ENCODE peak calls at places on chromosomes 13 and 19, in six cellular contexts. W is mucosa of descending colon, F is heart left ventricle, H is GM18507, U is T1000, S is anterior cingulate cortex. D is an unnamed sample.

GRCh38 chr13:48590141-48590863 is 57.4 kb upstream of the RCBTB2 start:
- DNase-seq in H (no peak), U (no peak), W (no peak), F (no peak), S (no peak), D (no peak)

GRCh38 chr19:7986321-7987083 is 18.9 kb downstream of the ELAVL1 start:
- DNase-seq in U (peak), S (no peak), H (no peak), F (no peak), W (no peak), D (peak)

GRCh38 chr13:73751290-73751689 is 382.9 kb downstream of the KLF12 start:
- DNase-seq in F (no peak), W (no peak), H (no peak), S (no peak), U (no peak), D (no peak)

GRCh38 chr19:12932392-12933286 is 872 bp downstream of the FARSA start:
- DNase-seq in U (no peak), F (no peak), S (no peak), H (no peak), W (no peak), D (no peak)

GRCh38 chr19:16139752-16140151 is 3.7 kb upstream of the HSH2D start:
- DNase-seq in W (no peak), F (no peak), U (no peak), H (no peak), S (no peak), D (no peak)

GRCh38 chr13:89755729-89756492 is 1591.6 kb upstream of the MIR17HG start:
- DNase-seq in S (no peak), W (no peak), H (no peak), U (no peak), F (no peak), D (no peak)

GRCh38 chr19:49915271-49915670 is 13.7 kb upstream of the ATF5 start:
- DNase-seq in W (no peak), S (no peak), F (no peak), U (no peak), H (no peak), D (no peak)

GRCh38 chr13:25571237-25571636 is 199.5 kb downstream of the ATP8A2 start:
- DNase-seq in F (no peak), S (no peak), H (no peak), U (no peak), W (no peak), D (no peak)

GRCh38 chr13:39600766-39601165 is 2.2 kb downstream of the LHFPL6 start:
- DNase-seq in U (no peak), S (no peak), W (no peak), H (no peak), F (peak), D (no peak)

GRCh38 chr13:91154553-91154952 is 192.9 kb upstream of the MIR17HG start:
- DNase-seq in F (no peak), U (no peak), S (no peak), W (no peak), H (no peak), D (no peak)

GRCh38 chr13:114319441-114319871 is 5.2 kb downstream of the CHAMP1 start:
- DNase-seq in S (no peak), H (no peak), F (no peak), W (no peak), U (peak), D (peak)

GRCh38 chr19:45130888-45131615 is 29.7 kb downstream of the NKPD1 start:
- DNase-seq in U (no peak), S (peak), F (no peak), H (no peak), W (peak), D (no peak)

GRCh38 chr13:31282741-31283455 is 83.1 kb downstream of the B3GLCT start:
- DNase-seq in H (no peak), F (no peak), S (no peak), W (no peak), U (no peak), D (no peak)

GRCh38 chr13:29140277-29140676 is 320.1 kb downstream of the MTUS2 start:
- DNase-seq in H (no peak), U (no peak), S (no peak), F (peak), W (no peak), D (no peak)

GRCh38 chr13:83121904-83122303 is 760.4 kb downstream of the SLITRK1 start:
- DNase-seq in S (no peak), W (no peak), U (no peak), H (no peak), F (no peak), D (no peak)

GRCh38 chr19:29861575-29861974 is 49.8 kb downstream of the CCNE1 start:
- DNase-seq in W (no peak), U (no peak), F (no peak), S (no peak), H (no peak), D (no peak)

GRCh38 chr13:113653264-113654174 is 4.5 kb downstream of the ATP4B start:
- DNase-seq in F (peak), U (no peak), H (no peak), W (peak), S (no peak), D (no peak)

GRCh38 chr13:36275190-36276002 is 22.2 kb downstream of the CCDC169 start:
- DNase-seq in S (no peak), U (no peak), W (no peak), H (no peak), F (no peak), D (peak)

GRCh38 chr13:100508391-100508790 is 80.2 kb downstream of the GGACT start:
- DNase-seq in H (no peak), U (no peak), W (no peak), S (no peak), F (no peak), D (no peak)

GRCh38 chr19:14146789-14147216 is 10.4 kb upstream of the ASF1B start:
- DNase-seq in S (no peak), F (no peak), H (no peak), W (no peak), U (no peak), D (peak)

GRCh38 chr19:50835103-50835784 is 1.9 kb upstream of the KLK15 start:
- DNase-seq in H (no peak), W (peak), S (no peak), U (no peak), F (no peak), D (no peak)

GRCh38 chr19:40921005-40921897 is 39.2 kb upstream of the CYP2A7 start:
- DNase-seq in U (peak), W (peak), H (no peak), F (no peak), S (no peak), D (no peak)

GRCh38 chr19:10292789-10293636 is 3.3 kb downstream of the ICAM5 start:
- DNase-seq in F (no peak), U (no peak), H (no peak), W (peak), S (no peak), D (no peak)

GRCh38 chr19:38394488-38394887 is 6.0 kb downstream of the SPRED3 start:
- DNase-seq in H (no peak), W (peak), F (no peak), U (no peak), S (no peak), D (no peak)

GRCh38 chr13:27171244-27171829 is at the start of gene USP12:
- DNase-seq in H (no peak), W (peak), S (peak), F (no peak), U (peak), D (peak)

GRCh38 chr13:46639033-46639981 is 86.3 kb downstream of the LRCH1 start:
- DNase-seq in U (no peak), S (no peak), H (peak), W (no peak), F (no peak), D (no peak)

GRCh38 chr19:13206581-13206980 is 56.4 kb downstream of the IER2 start:
- DNase-seq in H (no peak), U (no peak), S (no peak), F (no peak), W (no peak), D (no peak)

GRCh38 chr13:90710355-90710754 is 637.1 kb upstream of the MIR17HG start:
- DNase-seq in S (no peak), U (no peak), H (no peak), F (no peak), W (no peak), D (no peak)

GRCh38 chr19:8585894-8586750 is 8.9 kb upstream of the MYO1F start:
- DNase-seq in S (no peak), F (no peak), U (no peak), H (no peak), W (peak), D (no peak)

GRCh38 chr19:46021531-46022041 is 1.3 kb downstream of the PGLYRP1 start:
- DNase-seq in H (no peak), U (no peak), F (no peak), S (no peak), W (peak), D (no peak)

GRCh38 chr13:87042946-87043345 is 628.2 kb upstream of the SLITRK5 start:
- DNase-seq in S (no peak), F (no peak), W (no peak), H (no peak), U (no peak), D (no peak)

GRCh38 chr13:95865080-95865597 is 188.1 kb downstream of the UGGT2 start:
- DNase-seq in F (no peak), U (no peak), H (no peak), W (no peak), S (no peak), D (no peak)

GRCh38 chr19:46766569-46767317 is 20.5 kb upstream of the STRN4 start:
- DNase-seq in S (no peak), F (peak), U (no peak), H (no peak), W (peak), D (no peak)